ENCODE peak calls at places on chromosome 13, in five cellular contexts. S is spleen, O is K562, L is amniotic epithelial cell, F is dorsolateral prefrontal cortex. D is an unnamed sample.

GRCh38 chr13:97506511-97506910 is 72.5 kb downstream of the RAP2A start:
- DNase-seq in S (no peak), O (no peak), L (peak), F (peak), D (peak)

GRCh38 chr13:42544246-42544915 is 29.6 kb upstream of the TNFSF11 start:
- DNase-seq in S (no peak), O (no peak), L (no peak), F (no peak), D (no peak)

GRCh38 chr13:44368062-44368591 is 5.5 kb upstream of the SERP2 start:
- DNase-seq in S (no peak), O (peak), L (no peak), F (no peak), D (no peak)

GRCh38 chr13:75617230-75617629 is 18.9 kb upstream of the LMO7 start:
- DNase-seq in S (no peak), O (no peak), L (no peak), F (no peak), D (no peak)

GRCh38 chr13:31485183-31485582 is 254.1 kb upstream of the RXFP2 start:
- DNase-seq in S (no peak), O (no peak), L (no peak), F (no peak), D (no peak)

GRCh38 chr13:32861304-32861703 is 154.9 kb upstream of the KL start:
- DNase-seq in S (no peak), O (no peak), L (no peak), F (no peak), D (no peak)

GRCh38 chr13:41694902-41695301 is 237.6 kb downstream of the RGCC start:
- DNase-seq in S (no peak), O (no peak), L (peak), F (no peak), D (no peak)

GRCh38 chr13:59706101-59706976 is 457.4 kb downstream of the DIAPH3 start:
- DNase-seq in S (no peak), O (no peak), L (no peak), F (no peak), D (no peak)

GRCh38 chr13:44396295-44396962 is 22.8 kb downstream of the SERP2 start:
- DNase-seq in S (no peak), O (no peak), L (no peak), F (no peak), D (no peak)